ENCODE peak calls at places on chromosomes 7 and 10, in four cellular contexts. One of them, this sample, is unnamed.

GRCh38 chr10:30248728-30249127 is 100.3 kb downstream of the MTPAP start:
- DNase-seq in A549: no peak
- DNase-seq in stimulated activated CD4-positive, alpha-beta T cell treated with anti-CD3 and anti-CD28 coated beads, TNF-alpha, amount 100 ng/mL, for 48 hours: no peak
- DNase-seq in NCI-H345: no peak
- DNase-seq in this sample: no peak

GRCh38 chr10:74923556-74923955 is 97.2 kb downstream of the KAT6B start:
- DNase-seq in stimulated activated CD4-positive, alpha-beta T cell treated with anti-CD3 and anti-CD28 coated beads, TNF-alpha, amount 100 ng/mL, for 48 hours: no peak
- DNase-seq in A549: no peak
- DNase-seq in NCI-H345: no peak
- DNase-seq in this sample: no peak

GRCh38 chr10:96324447-96324846 is 20.2 kb downstream of the DNTT start:
- DNase-seq in A549: no peak
- DNase-seq in stimulated activated CD4-positive, alpha-beta T cell treated with anti-CD3 and anti-CD28 coated beads, TNF-alpha, amount 100 ng/mL, for 48 hours: no peak
- DNase-seq in NCI-H345: no peak
- DNase-seq in this sample: no peak

GRCh38 chr7:104007614-104008013 is 18.2 kb upstream of the RELN start:
- DNase-seq in A549: no peak
- DNase-seq in NCI-H345: no peak
- DNase-seq in stimulated activated CD4-positive, alpha-beta T cell treated with anti-CD3 and anti-CD28 coated beads, TNF-alpha, amount 100 ng/mL, for 48 hours: no peak
- DNase-seq in this sample: no peak

GRCh38 chr10:112389147-112389822 is 15.4 kb downstream of the ACSL5 start:
- DNase-seq in A549: peak
- DNase-seq in stimulated activated CD4-positive, alpha-beta T cell treated with anti-CD3 and anti-CD28 coated beads, TNF-alpha, amount 100 ng/mL, for 48 hours: peak
- DNase-seq in NCI-H345: no peak
- DNase-seq in this sample: peak

GRCh38 chr10:126931548-126931947 is 26.3 kb downstream of the DOCK1 start:
- DNase-seq in A549: no peak
- DNase-seq in stimulated activated CD4-positive, alpha-beta T cell treated with anti-CD3 and anti-CD28 coated beads, TNF-alpha, amount 100 ng/mL, for 48 hours: no peak
- DNase-seq in NCI-H345: no peak
- DNase-seq in this sample: no peak

GRCh38 chr10:60414877-60415585 is 25.4 kb upstream of the ANK3 start:
- DNase-seq in A549: peak
- DNase-seq in NCI-H345: no peak
- DNase-seq in stimulated activated CD4-positive, alpha-beta T cell treated with anti-CD3 and anti-CD28 coated beads, TNF-alpha, amount 100 ng/mL, for 48 hours: no peak
- DNase-seq in this sample: peak

GRCh38 chr7:151167197-151167911 is at the start of gene GBX1:
- DNase-seq in NCI-H345: peak
- DNase-seq in A549: peak
- DNase-seq in stimulated activated CD4-positive, alpha-beta T cell treated with anti-CD3 and anti-CD28 coated beads, TNF-alpha, amount 100 ng/mL, for 48 hours: no peak
- DNase-seq in this sample: no peak

GRCh38 chr10:119450606-119451304 is 91.8 kb downstream of the RGS10 start:
- DNase-seq in A549: no peak
- DNase-seq in stimulated activated CD4-positive, alpha-beta T cell treated with anti-CD3 and anti-CD28 coated beads, TNF-alpha, amount 100 ng/mL, for 48 hours: no peak
- DNase-seq in NCI-H345: no peak
- DNase-seq in this sample: no peak

GRCh38 chr7:29442146-29442545 is 121.5 kb upstream of the PRR15 start:
- DNase-seq in stimulated activated CD4-positive, alpha-beta T cell treated with anti-CD3 and anti-CD28 coated beads, TNF-alpha, amount 100 ng/mL, for 48 hours: no peak
- DNase-seq in A549: no peak
- DNase-seq in NCI-H345: peak
- DNase-seq in this sample: peak

GRCh38 chr10:94123253-94123995 is 129.7 kb downstream of the PLCE1 start:
- DNase-seq in A549: peak
- DNase-seq in stimulated activated CD4-positive, alpha-beta T cell treated with anti-CD3 and anti-CD28 coated beads, TNF-alpha, amount 100 ng/mL, for 48 hours: no peak
- DNase-seq in NCI-H345: no peak
- DNase-seq in this sample: no peak

GRCh38 chr7:108002726-108003590 is at the start of gene LAMB1:
- DNase-seq in A549: peak
- DNase-seq in stimulated activated CD4-positive, alpha-beta T cell treated with anti-CD3 and anti-CD28 coated beads, TNF-alpha, amount 100 ng/mL, for 48 hours: no peak
- DNase-seq in NCI-H345: peak
- DNase-seq in this sample: peak

GRCh38 chr10:50635286-50635685 is 11.5 kb upstream of the SGMS1 start:
- DNase-seq in A549: no peak
- DNase-seq in stimulated activated CD4-positive, alpha-beta T cell treated with anti-CD3 and anti-CD28 coated beads, TNF-alpha, amount 100 ng/mL, for 48 hours: no peak
- DNase-seq in NCI-H345: no peak
- DNase-seq in this sample: no peak

GRCh38 chr7:4831723-4832495 is 29.9 kb downstream of the PAPOLB start:
- DNase-seq in A549: no peak
- DNase-seq in stimulated activated CD4-positive, alpha-beta T cell treated with anti-CD3 and anti-CD28 coated beads, TNF-alpha, amount 100 ng/mL, for 48 hours: no peak
- DNase-seq in NCI-H345: no peak
- DNase-seq in this sample: no peak